ENCODE peak calls at places on chromosomes 12 and 14, in eight cellular contexts. L is Daoy; V is GM12865; Y is GDM1; O is HEK293T; B is stimulated activated CD4-positive, alpha-beta T cell treated with anti-CD3 and anti-CD28 coated beads, TNF-alpha, amount 100 ng/mL, for 1 hour; M is retinal pigment epithelial cell; A is HuH-7.5. N is an unnamed sample.

GRCh38 chr14:56248442-56248841 is 130.2 kb downstream of the PELI2 start:
- DNase-seq in V (no peak), L (no peak), O (no peak), M (no peak), A (no peak), B (no peak), Y (no peak), N (no peak)

GRCh38 chr12:11901687-11902524 is 168.8 kb upstream of the BCL2L14 start:
- DNase-seq in O (no peak), B (peak), Y (no peak), A (no peak), M (no peak), L (no peak), V (peak), N (no peak)

GRCh38 chr12:3135522-3136461 is 58.6 kb downstream of the TSPAN9 start:
- DNase-seq in L (peak), O (peak), A (peak), Y (peak), V (peak), B (peak), M (no peak), N (peak)

GRCh38 chr12:68772714-68773113 is 26.7 kb downstream of the SLC35E3 start:
- DNase-seq in Y (no peak), M (no peak), V (peak), A (no peak), L (no peak), O (no peak), B (no peak), N (no peak)

GRCh38 chr14:61493239-61493638 is 171.9 kb downstream of the PRKCH start:
- DNase-seq in L (peak), O (no peak), A (no peak), V (no peak), Y (no peak), B (no peak), M (peak), N (no peak)

GRCh38 chr14:74425525-74426201 is 347 bp downstream of the SYNDIG1L start:
- DNase-seq in A (peak), M (no peak), B (peak), O (peak), Y (peak), V (peak), L (peak), N (peak)

GRCh38 chr12:59087077-59087673 is 166.9 kb upstream of the LRIG3 start:
- DNase-seq in L (no peak), Y (no peak), O (no peak), M (no peak), V (no peak), A (no peak), B (no peak), N (peak)

GRCh38 chr14:104873380-104874055 is 8.4 kb downstream of the CEP170B start:
- DNase-seq in M (no peak), B (no peak), V (no peak), L (no peak), A (no peak), Y (no peak), O (no peak), N (no peak)

GRCh38 chr14:34496679-34497513 is 34.9 kb upstream of the SPTSSA start:
- DNase-seq in B (no peak), Y (no peak), V (no peak), M (peak), O (no peak), L (peak), A (no peak), N (peak)

GRCh38 chr12:32502693-32503510 is 103.5 kb downstream of the FGD4 start:
- DNase-seq in V (no peak), A (no peak), M (peak), L (no peak), B (no peak), O (no peak), Y (no peak), N (peak)

GRCh38 chr12:63905523-63905922 is 61.0 kb downstream of the SRGAP1 start:
- DNase-seq in V (no peak), B (no peak), L (no peak), M (no peak), A (no peak), O (no peak), Y (no peak), N (no peak)

GRCh38 chr14:89900822-89901221 is 53.7 kb downstream of the EFCAB11 start:
- DNase-seq in V (no peak), Y (no peak), L (no peak), O (no peak), B (no peak), M (no peak), A (no peak), N (no peak)

GRCh38 chr12:100189241-100190012 is 11.2 kb upstream of the ACTR6 start:
- DNase-seq in B (no peak), L (no peak), Y (no peak), V (no peak), M (no peak), A (no peak), O (no peak), N (no peak)

GRCh38 chr12:82413994-82414393 is 55.7 kb downstream of the METTL25 start:
- DNase-seq in M (no peak), Y (no peak), V (no peak), L (no peak), B (no peak), O (no peak), A (no peak), N (peak)

GRCh38 chr12:95881331-95881955 is 22.7 kb downstream of the SNRPF start:
- DNase-seq in O (no peak), V (no peak), L (peak), B (no peak), M (no peak), A (no peak), Y (no peak), N (no peak)

GRCh38 chr14:91935621-91936020 is 11.9 kb downstream of the FBLN5 start:
- DNase-seq in L (no peak), M (no peak), B (no peak), V (no peak), Y (no peak), A (no peak), O (no peak), N (no peak)

GRCh38 chr12:52025301-52026172 is 18.8 kb downstream of the TAMALIN start:
- DNase-seq in Y (peak), O (peak), M (peak), B (peak), L (peak), A (peak), V (peak), N (peak)

N was measured in dermis blood vessel endothelial cell.